ENCODE peak calls at places on chromosome 16, in four cellular contexts. One of them, this sample, is unnamed.

GRCh38 chr16:73216932-73217331 is 169.0 kb upstream of the ZFHX3 start:
- DNase-seq in adrenal gland: no peak
- DNase-seq in heart right ventricle: no peak
- DNase-seq in GM23338: no peak
- DNase-seq in this sample: no peak

GRCh38 chr16:69351309-69352027 is at the start of gene TMED6:
- DNase-seq in adrenal gland: no peak
- DNase-seq in heart right ventricle: no peak
- DNase-seq in GM23338: no peak
- DNase-seq in this sample: no peak

GRCh38 chr16:15606521-15607220 is 36.3 kb downstream of the MARF1 start:
- DNase-seq in adrenal gland: no peak
- DNase-seq in heart right ventricle: no peak
- DNase-seq in GM23338: no peak
- DNase-seq in this sample: no peak

GRCh38 chr16:528111-529011 is 849 bp downstream of the CAPN15 start:
- DNase-seq in adrenal gland: peak; percentile 43
- DNase-seq in heart right ventricle: no peak
- DNase-seq in GM23338: peak; percentile 63
- DNase-seq in this sample: peak; percentile 50

GRCh38 chr16:49352923-49353322 is 20.7 kb upstream of the C16orf78 start:
- DNase-seq in adrenal gland: no peak
- DNase-seq in heart right ventricle: no peak
- DNase-seq in GM23338: peak; percentile 83
- DNase-seq in this sample: peak; percentile 27

GRCh38 chr16:48517493-48517892 is 92.5 kb downstream of the N4BP1 start:
- DNase-seq in adrenal gland: no peak
- DNase-seq in heart right ventricle: no peak
- DNase-seq in GM23338: no peak
- DNase-seq in this sample: no peak

GRCh38 chr16:47966325-47966724 is 189.5 kb downstream of the ABCC12 start:
- DNase-seq in adrenal gland: no peak
- DNase-seq in heart right ventricle: no peak
- DNase-seq in GM23338: no peak
- DNase-seq in this sample: no peak

GRCh38 chr16:67966549-67967182 is 1.8 kb downstream of the SLC12A4 start:
- DNase-seq in adrenal gland: no peak
- DNase-seq in heart right ventricle: peak; percentile 53
- DNase-seq in GM23338: peak; percentile 52
- DNase-seq in this sample: no peak

GRCh38 chr16:88697831-88698693 is 8.1 kb downstream of the RNF166 start:
- DNase-seq in adrenal gland: no peak
- DNase-seq in heart right ventricle: no peak
- DNase-seq in GM23338: peak; percentile 64
- DNase-seq in this sample: no peak

GRCh38 chr16:79089735-79090284 is 510.7 kb downstream of the MAF start:
- DNase-seq in adrenal gland: no peak
- DNase-seq in heart right ventricle: no peak
- DNase-seq in GM23338: no peak
- DNase-seq in this sample: no peak

GRCh38 chr16:73095142-73095791 is 47.3 kb upstream of the ZFHX3 start:
- DNase-seq in adrenal gland: no peak
- DNase-seq in heart right ventricle: no peak
- DNase-seq in GM23338: no peak
- DNase-seq in this sample: no peak

GRCh38 chr16:726438-727290 is at the start of the genes CCDC78 and HAGHL:
- DNase-seq in adrenal gland: peak; percentile 70
- DNase-seq in heart right ventricle: peak; percentile 73
- DNase-seq in GM23338: peak; percentile 82
- DNase-seq in this sample: peak; percentile 53

GRCh38 chr16:88591577-88592021 is 21.4 kb downstream of the ZC3H18 start:
- DNase-seq in adrenal gland: no peak
- DNase-seq in heart right ventricle: no peak
- DNase-seq in GM23338: no peak
- DNase-seq in this sample: no peak

GRCh38 chr16:53792161-53792951 is 88.4 kb downstream of the FTO start:
- DNase-seq in adrenal gland: no peak
- DNase-seq in heart right ventricle: no peak
- DNase-seq in GM23338: no peak
- DNase-seq in this sample: no peak

GRCh38 chr16:30142672-30143346 is 19.8 kb upstream of the MAPK3 start:
- DNase-seq in adrenal gland: no peak
- DNase-seq in heart right ventricle: no peak
- DNase-seq in GM23338: peak; percentile 50
- DNase-seq in this sample: no peak

GRCh38 chr16:77359065-77359502 is 75.8 kb downstream of the ADAMTS18 start:
- DNase-seq in adrenal gland: no peak
- DNase-seq in heart right ventricle: no peak
- DNase-seq in GM23338: no peak
- DNase-seq in this sample: no peak

GRCh38 chr16:66379571-66379941 is 13.1 kb downstream of the CDH5 start:
- DNase-seq in adrenal gland: no peak
- DNase-seq in heart right ventricle: no peak
- DNase-seq in GM23338: no peak
- DNase-seq in this sample: no peak

DNA sequence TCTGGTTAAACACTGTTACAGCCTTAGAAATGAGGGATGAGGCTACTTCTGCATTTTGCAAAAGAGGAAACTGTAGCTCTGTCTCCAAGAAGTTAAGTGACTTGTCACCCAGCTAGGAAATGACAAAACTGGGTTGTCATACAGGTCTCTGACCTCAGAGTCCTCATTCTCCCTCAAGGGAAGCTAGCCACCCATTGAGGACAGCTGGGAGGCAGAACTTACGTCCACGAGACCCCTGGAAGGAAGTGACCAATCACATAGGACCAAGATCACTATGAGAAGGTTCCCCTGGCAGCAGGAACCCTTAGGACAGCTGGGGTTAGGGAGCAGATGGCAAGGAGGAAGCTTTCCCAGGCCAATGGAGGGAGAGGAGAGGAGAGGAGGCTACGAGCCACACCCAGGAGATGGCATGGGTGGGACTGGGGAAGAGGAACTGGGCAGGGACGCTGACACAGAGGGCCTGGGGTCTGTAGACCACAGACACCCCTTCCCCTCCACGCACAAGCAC is 11.2 kb downstream of the METTL22 start:
- DNase-seq in adrenal gland: no peak
- DNase-seq in heart right ventricle: no peak
- DNase-seq in GM23338: no peak
- DNase-seq in this sample: no peak
- H3K27ac ChIP-seq in adrenal gland: peak overlapping the region; percentile 18
- H3K27ac ChIP-seq in heart right ventricle: peak overlapping the region; percentile 58
- H3K27ac ChIP-seq in GM23338: no peak overlapping the region
- H3K27ac ChIP-seq in this sample: peak overlapping the region; percentile 50

DNA sequence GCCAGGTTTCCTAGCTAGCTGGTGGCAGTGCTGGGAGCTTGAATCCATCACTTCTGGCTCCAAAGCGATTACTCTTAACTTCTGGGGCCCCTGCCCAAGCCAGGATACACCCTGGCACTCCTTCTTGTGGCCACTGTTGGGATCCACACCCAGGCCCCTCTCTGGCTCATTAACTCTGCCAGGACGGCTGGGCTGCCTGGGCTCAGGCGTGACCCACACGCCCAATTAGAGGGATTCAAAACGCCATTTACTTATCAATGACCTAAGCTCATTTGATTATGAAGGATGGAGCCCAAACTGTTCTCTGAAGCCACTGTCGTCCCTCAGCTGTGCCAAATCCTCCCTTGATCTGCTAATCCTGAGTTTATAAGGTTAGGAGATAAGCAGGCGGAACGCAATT is 79.7 kb upstream of the BRD7 start:
- DNase-seq in adrenal gland: no peak
- DNase-seq in heart right ventricle: no peak
- DNase-seq in GM23338: peak; percentile 80
- DNase-seq in this sample: no peak
- TF ChIP-seq CTCF in adrenal gland: no peak
- TF ChIP-seq CTCF in heart right ventricle: no peak
- TF ChIP-seq CTCF in GM23338: peak; percentile 46
- TF ChIP-seq CTCF in this sample: peak; percentile 21

GRCh38 chr16:14240964-14241363 is 169.8 kb downstream of the MRTFB start:
- DNase-seq in adrenal gland: no peak
- DNase-seq in heart right ventricle: no peak
- DNase-seq in GM23338: no peak
- DNase-seq in this sample: no peak

GRCh38 chr16:14242769-14243168 is 171.7 kb downstream of the MRTFB start:
- DNase-seq in adrenal gland: no peak
- DNase-seq in heart right ventricle: no peak
- DNase-seq in GM23338: no peak
- DNase-seq in this sample: no peak

GRCh38 chr16:14238756-14239155 is 167.6 kb downstream of the MRTFB start:
- DNase-seq in adrenal gland: no peak
- DNase-seq in heart right ventricle: no peak
- DNase-seq in GM23338: no peak
- DNase-seq in this sample: no peak

GRCh38 chr16:14241631-14242030 is 170.5 kb downstream of the MRTFB start:
- DNase-seq in adrenal gland: no peak
- DNase-seq in heart right ventricle: no peak
- DNase-seq in GM23338: no peak
- DNase-seq in this sample: no peak

GRCh38 chr16:14240216-14240843 is 169.2 kb downstream of the MRTFB start:
- DNase-seq in adrenal gland: no peak
- DNase-seq in heart right ventricle: no peak
- DNase-seq in GM23338: no peak
- DNase-seq in this sample: no peak
- H3K27ac ChIP-seq in adrenal gland: no peak overlapping the region
- H3K27ac ChIP-seq in heart right ventricle: peak overlapping the region; percentile 10
- H3K27ac ChIP-seq in GM23338: no peak overlapping the region
- H3K27ac ChIP-seq in this sample: no peak overlapping the region

GRCh38 chr16:54931041-54931756 is 534 bp downstream of the IRX5 start:
- DNase-seq in adrenal gland: no peak
- DNase-seq in heart right ventricle: peak; percentile 40
- DNase-seq in GM23338: peak; percentile 60
- DNase-seq in this sample: peak; percentile 67

GRCh38 chr16:54934536-54935410 is 4.1 kb downstream of the IRX5 start:
- DNase-seq in adrenal gland: no peak
- DNase-seq in heart right ventricle: no peak
- DNase-seq in GM23338: peak; percentile 85
- DNase-seq in this sample: no peak

GRCh38 chr16:54931757-54932660 is 1.3 kb downstream of the IRX5 start:
- DNase-seq in adrenal gland: no peak
- DNase-seq in heart right ventricle: no peak
- DNase-seq in GM23338: peak; percentile 41
- DNase-seq in this sample: peak; percentile 37

GRCh38 chr16:54933281-54934150 is 2.9 kb downstream of the IRX5 start:
- DNase-seq in adrenal gland: no peak
- DNase-seq in heart right ventricle: no peak
- DNase-seq in GM23338: peak; percentile 41
- DNase-seq in this sample: no peak

DNA sequence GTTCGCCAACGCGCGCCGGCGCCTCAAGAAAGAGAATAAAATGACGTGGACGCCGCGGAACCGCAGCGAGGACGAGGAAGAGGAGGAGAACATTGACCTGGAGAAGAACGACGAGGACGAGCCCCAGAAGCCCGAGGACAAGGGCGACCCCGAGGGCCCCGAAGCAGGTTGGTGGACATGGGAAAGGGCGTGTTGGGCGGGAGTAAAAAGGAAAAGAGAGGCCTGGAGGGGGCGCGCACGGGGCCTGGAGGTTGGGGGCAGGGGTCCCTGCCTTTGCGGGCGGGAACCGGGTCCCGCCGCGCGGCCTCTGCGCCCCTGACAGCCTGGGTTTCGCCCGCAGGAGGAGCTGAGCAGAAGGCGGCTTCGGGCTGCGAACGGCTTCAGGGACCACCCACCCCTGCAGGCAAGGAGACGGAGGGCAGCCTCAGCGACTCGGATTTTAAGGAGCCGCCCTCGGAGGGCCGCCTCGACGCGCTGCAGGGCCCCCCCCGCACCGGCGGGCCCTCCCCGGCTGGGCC is 2.1 kb downstream of the IRX5 start:
- DNase-seq in adrenal gland: no peak
- DNase-seq in heart right ventricle: peak; percentile 27
- DNase-seq in GM23338: peak; percentile 69
- DNase-seq in this sample: no peak
- TF ChIP-seq CTCF in adrenal gland: no peak
- TF ChIP-seq CTCF in heart right ventricle: no peak
- TF ChIP-seq CTCF in GM23338: peak; percentile 26
- TF ChIP-seq CTCF in this sample: no peak

GRCh38 chr16:4101421-4102275 is 14.6 kb downstream of the ADCY9 start:
- DNase-seq in adrenal gland: no peak
- DNase-seq in heart right ventricle: no peak
- DNase-seq in GM23338: no peak
- DNase-seq in this sample: no peak
- H3K27ac ChIP-seq in adrenal gland: no peak overlapping the region
- H3K27ac ChIP-seq in heart right ventricle: no peak overlapping the region
- H3K27ac ChIP-seq in GM23338: no peak overlapping the region
- H3K27ac ChIP-seq in this sample: no peak overlapping the region

GRCh38 chr16:10868562-10869469 is 8.2 kb upstream of the CIITA start:
- DNase-seq in adrenal gland: peak; percentile 44
- DNase-seq in heart right ventricle: peak; percentile 51
- DNase-seq in GM23338: no peak
- DNase-seq in this sample: no peak
- TF ChIP-seq CTCF in adrenal gland: no peak
- TF ChIP-seq CTCF in heart right ventricle: no peak
- TF ChIP-seq CTCF in GM23338: no peak
- TF ChIP-seq CTCF in this sample: no peak

GRCh38 chr16:57255686-57256415 is 10.8 kb downstream of the ARL2BP start:
- DNase-seq in adrenal gland: no peak
- DNase-seq in heart right ventricle: no peak
- DNase-seq in GM23338: no peak
- DNase-seq in this sample: no peak

GRCh38 chr16:57256601-57257395 is 11.7 kb downstream of the ARL2BP start:
- DNase-seq in adrenal gland: no peak
- DNase-seq in heart right ventricle: no peak
- DNase-seq in GM23338: no peak
- DNase-seq in this sample: no peak

GRCh38 chr16:57258226-57258909 is 13.3 kb downstream of the ARL2BP start:
- DNase-seq in adrenal gland: no peak
- DNase-seq in heart right ventricle: no peak
- DNase-seq in GM23338: no peak
- DNase-seq in this sample: no peak

GRCh38 chr16:57258910-57259475 is 13.9 kb downstream of the ARL2BP start:
- DNase-seq in adrenal gland: no peak
- DNase-seq in heart right ventricle: no peak
- DNase-seq in GM23338: no peak
- DNase-seq in this sample: no peak

GRCh38 chr16:57257455-57258070 is 12.5 kb downstream of the ARL2BP start:
- DNase-seq in adrenal gland: no peak
- DNase-seq in heart right ventricle: no peak
- DNase-seq in GM23338: no peak
- DNase-seq in this sample: no peak
- H3K27ac ChIP-seq in adrenal gland: no peak overlapping the region
- H3K27ac ChIP-seq in heart right ventricle: no peak overlapping the region
- H3K27ac ChIP-seq in GM23338: no peak overlapping the region
- H3K27ac ChIP-seq in this sample: no peak overlapping the region

GRCh38 chr16:1965610-1966009 is 984 bp upstream of the RPS2 start:
- DNase-seq in adrenal gland: no peak
- DNase-seq in heart right ventricle: no peak
- DNase-seq in GM23338: no peak
- DNase-seq in this sample: no peak

GRCh38 chr16:1966460-1966859 is at the start of gene RNF151:
- DNase-seq in adrenal gland: no peak
- DNase-seq in heart right ventricle: no peak
- DNase-seq in GM23338: no peak
- DNase-seq in this sample: no peak

GRCh38 chr16:1961651-1962067 is 2.3 kb downstream of the NDUFB10 start:
- DNase-seq in adrenal gland: no peak
- DNase-seq in heart right ventricle: no peak
- DNase-seq in GM23338: no peak
- DNase-seq in this sample: peak; percentile 52

GRCh38 chr16:1964506-1965471 is at the start of gene RPS2:
- DNase-seq in adrenal gland: peak; percentile 98
- DNase-seq in heart right ventricle: peak; percentile 98
- DNase-seq in GM23338: peak; percentile 100
- DNase-seq in this sample: peak; percentile 99

GRCh38 chr16:1964046-1964505 is 550 bp downstream of the RPS2 start:
- DNase-seq in adrenal gland: peak; percentile 61
- DNase-seq in heart right ventricle: peak; percentile 60
- DNase-seq in GM23338: no peak
- DNase-seq in this sample: no peak
- TF ChIP-seq CTCF in adrenal gland: peak; percentile 26
- TF ChIP-seq CTCF in heart right ventricle: peak; percentile 53
- TF ChIP-seq CTCF in GM23338: no peak
- TF ChIP-seq CTCF in this sample: peak; percentile 19

This sample was measured in A673.